ENCODE peak calls at places on chromosomes 5 and 9, in four cellular contexts. One of them, this sample, is unnamed.

GRCh38 chr9:124868511-124869465 is 6.9 kb downstream of the ARPC5L start:
- DNase-seq in A549: peak; percentile 95
- DNase-seq in HepG2: peak; percentile 71
- DNase-seq in K562: peak; percentile 93
- DNase-seq in this sample: peak; percentile 89

GRCh38 chr5:139837711-139838380 is 42.2 kb downstream of the PSD2 start:
- DNase-seq in A549: no peak
- DNase-seq in K562: no peak
- DNase-seq in HepG2: no peak
- DNase-seq in this sample: no peak

GRCh38 chr5:153543959-153544470 is 53.5 kb downstream of the GRIA1 start:
- DNase-seq in K562: no peak
- DNase-seq in HepG2: no peak
- DNase-seq in A549: no peak
- DNase-seq in this sample: no peak

GRCh38 chr9:72294952-72295351 is 70.1 kb downstream of the ZFAND5 start:
- DNase-seq in HepG2: peak; percentile 44
- DNase-seq in A549: peak; percentile 50
- DNase-seq in K562: no peak
- DNase-seq in this sample: no peak

GRCh38 chr5:40499514-40500273 is 180.0 kb upstream of the PTGER4 start:
- DNase-seq in K562: no peak
- DNase-seq in HepG2: no peak
- DNase-seq in A549: no peak
- DNase-seq in this sample: no peak

GRCh38 chr5:9239626-9240025 is 306.2 kb downstream of the SEMA5A start:
- DNase-seq in HepG2: no peak
- DNase-seq in K562: no peak
- DNase-seq in A549: no peak
- DNase-seq in this sample: no peak

GRCh38 chr9:114409103-114409780 is 21.5 kb upstream of the AKNA start:
- DNase-seq in K562: no peak
- DNase-seq in HepG2: no peak
- DNase-seq in A549: no peak
- DNase-seq in this sample: no peak

GRCh38 chr9:22216730-22217160 is 207.6 kb upstream of the CDKN2B start:
- DNase-seq in A549: no peak
- DNase-seq in HepG2: peak; percentile 8
- DNase-seq in K562: no peak
- DNase-seq in this sample: no peak

GRCh38 chr9:133914483-133915342 is 77.4 kb downstream of the VAV2 start:
- DNase-seq in A549: no peak
- DNase-seq in K562: no peak
- DNase-seq in HepG2: peak; percentile 80
- DNase-seq in this sample: no peak

GRCh38 chr5:102971693-102972293 is 148.1 kb downstream of the GIN1 start:
- DNase-seq in A549: peak; percentile 15
- DNase-seq in HepG2: peak; percentile 1
- DNase-seq in K562: no peak
- DNase-seq in this sample: no peak

GRCh38 chr5:57332350-57332749 is 150.3 kb downstream of the ACTBL2 start:
- DNase-seq in A549: no peak
- DNase-seq in K562: no peak
- DNase-seq in HepG2: no peak
- DNase-seq in this sample: no peak

DNA sequence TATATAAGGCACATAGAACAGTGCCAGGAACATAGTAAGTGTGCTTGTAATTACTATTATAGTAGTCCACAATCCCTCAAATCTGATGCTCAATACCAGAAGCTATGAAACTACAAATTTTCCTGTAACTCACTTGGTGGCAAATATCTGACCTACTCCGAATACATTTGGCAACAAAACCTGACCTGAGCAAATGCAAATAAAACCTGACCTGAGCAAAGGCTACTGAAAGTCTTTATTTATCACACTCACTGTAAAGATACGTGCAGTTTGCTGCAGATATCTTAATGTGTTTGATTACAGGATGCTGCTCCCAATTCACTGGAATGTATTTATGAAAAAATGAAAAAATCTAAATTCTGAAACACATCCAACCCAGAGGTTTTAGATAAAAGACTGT is 7.1 kb downstream of the MEGF9 start:
- DNase-seq in A549: no peak
- DNase-seq in K562: no peak
- DNase-seq in HepG2: no peak
- DNase-seq in this sample: no peak
- TF ChIP-seq RNF2 in A549: no peak
- TF ChIP-seq RNF2 in K562: no peak
- TF ChIP-seq RNF2 in HepG2: no peak
- TF ChIP-seq RNF2 in this sample: no peak

DNA sequence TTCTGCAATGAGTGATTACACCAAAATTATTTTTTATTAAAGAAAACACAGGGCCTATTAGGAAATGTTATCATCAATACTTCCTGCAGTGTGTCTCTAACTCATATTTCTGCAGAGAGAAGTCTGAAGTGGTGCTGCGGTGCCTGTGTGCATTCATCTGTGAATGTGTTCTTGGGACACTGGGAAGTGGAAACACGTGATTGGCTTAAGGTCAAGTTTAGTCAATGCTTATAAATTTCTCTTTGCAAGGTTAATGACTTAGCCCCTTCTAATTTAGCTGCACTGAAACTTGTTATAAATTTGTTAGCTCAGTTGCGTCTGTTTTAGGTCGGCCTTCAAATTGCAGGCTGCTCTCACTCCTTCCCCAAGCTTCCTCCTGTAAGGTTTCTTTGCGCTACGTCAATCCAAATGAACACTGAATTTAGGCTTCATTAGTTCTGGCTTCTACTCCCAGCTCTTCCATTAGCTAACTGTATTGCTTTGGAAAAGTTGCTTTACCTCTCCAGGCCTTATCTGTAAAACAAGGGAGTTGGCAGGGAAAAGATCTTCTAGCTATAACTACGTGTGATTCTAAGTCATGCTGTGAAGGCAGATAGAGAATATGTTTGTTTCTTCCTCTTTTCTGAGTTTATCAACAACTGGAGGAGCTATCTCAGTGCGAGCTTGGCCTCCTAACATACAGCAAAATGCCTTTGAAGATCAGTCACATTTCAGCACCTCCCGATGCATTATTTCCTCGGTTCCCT is 341.9 kb downstream of the NFIB start:
- DNase-seq in A549: no peak
- DNase-seq in HepG2: no peak
- DNase-seq in K562: no peak
- DNase-seq in this sample: no peak
- TF ChIP-seq RNF2 in A549: no peak
- TF ChIP-seq RNF2 in HepG2: no peak
- TF ChIP-seq RNF2 in K562: no peak
- TF ChIP-seq RNF2 in this sample: no peak

GRCh38 chr9:129637673-129638439 is 4.1 kb downstream of the ASB6 start:
- DNase-seq in K562: no peak
- DNase-seq in A549: no peak
- DNase-seq in HepG2: no peak
- DNase-seq in this sample: no peak

GRCh38 chr9:129640086-129640870 is 1.7 kb downstream of the ASB6 start:
- DNase-seq in HepG2: no peak
- DNase-seq in A549: no peak
- DNase-seq in K562: no peak
- DNase-seq in this sample: no peak

GRCh38 chr9:129640871-129641750 is 840 bp downstream of the ASB6 start:
- DNase-seq in K562: no peak
- DNase-seq in A549: no peak
- DNase-seq in HepG2: no peak
- DNase-seq in this sample: no peak

GRCh38 chr9:129639034-129639630 is 2.8 kb downstream of the ASB6 start:
- DNase-seq in HepG2: no peak
- DNase-seq in K562: no peak
- DNase-seq in A549: no peak
- DNase-seq in this sample: no peak

DNA sequence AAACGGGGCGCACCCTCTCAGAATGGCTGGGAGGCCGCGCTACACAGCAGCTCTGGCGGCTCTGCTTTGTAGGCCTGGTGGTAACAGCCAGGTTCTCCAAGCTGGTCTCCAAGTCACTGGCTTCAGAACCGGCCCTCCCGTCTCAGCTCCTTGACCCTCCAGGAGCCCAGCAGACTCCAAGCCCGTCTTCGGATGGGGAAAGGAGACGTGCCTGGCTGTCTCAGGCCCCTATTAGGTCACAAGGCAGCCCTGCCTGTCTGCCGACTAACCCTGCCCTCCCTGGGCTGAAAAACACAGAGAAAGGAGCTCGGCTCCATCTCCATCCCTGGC is 2.2 kb downstream of the ASB6 start:
- DNase-seq in HepG2: no peak
- DNase-seq in K562: no peak
- DNase-seq in A549: no peak
- DNase-seq in this sample: no peak
- TF ChIP-seq RNF2 in HepG2: no peak
- TF ChIP-seq RNF2 in K562: no peak
- TF ChIP-seq RNF2 in A549: no peak
- TF ChIP-seq RNF2 in this sample: no peak

DNA sequence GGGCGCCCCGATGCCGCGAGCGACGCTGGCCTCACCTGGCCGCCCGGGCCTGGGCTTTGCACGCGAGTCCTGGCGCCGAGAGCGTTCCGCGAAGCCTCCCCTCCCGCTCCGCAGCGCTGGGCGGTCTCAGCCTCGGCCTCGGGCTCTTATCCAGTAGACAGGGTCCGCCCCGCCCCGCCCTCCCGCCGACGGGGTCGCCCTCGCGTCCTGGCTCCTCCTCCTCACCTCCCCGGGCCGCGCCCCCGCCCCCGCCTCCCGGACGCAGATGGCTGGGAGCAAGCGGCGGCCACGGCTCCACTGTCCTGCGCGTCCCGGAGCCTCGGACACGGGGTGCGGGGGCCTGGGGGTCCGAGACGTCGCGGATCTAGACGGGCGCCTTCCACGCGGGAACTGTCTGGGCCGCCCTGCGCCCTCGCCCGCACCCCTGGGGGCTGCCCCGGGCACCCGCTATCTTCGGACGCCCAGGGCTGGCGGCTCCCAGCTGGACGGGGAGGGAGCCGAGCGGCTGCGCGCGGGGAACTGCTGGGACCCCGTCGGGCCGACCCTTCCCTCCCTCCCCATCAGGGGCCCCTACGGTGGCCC is at the start of gene SLC6A3:
- DNase-seq in K562: peak; percentile 80
- DNase-seq in A549: no peak
- DNase-seq in HepG2: no peak
- DNase-seq in this sample: no peak
- TF ChIP-seq RNF2 in K562: no peak
- TF ChIP-seq RNF2 in A549: no peak
- TF ChIP-seq RNF2 in HepG2: no peak
- TF ChIP-seq RNF2 in this sample: no peak

DNA sequence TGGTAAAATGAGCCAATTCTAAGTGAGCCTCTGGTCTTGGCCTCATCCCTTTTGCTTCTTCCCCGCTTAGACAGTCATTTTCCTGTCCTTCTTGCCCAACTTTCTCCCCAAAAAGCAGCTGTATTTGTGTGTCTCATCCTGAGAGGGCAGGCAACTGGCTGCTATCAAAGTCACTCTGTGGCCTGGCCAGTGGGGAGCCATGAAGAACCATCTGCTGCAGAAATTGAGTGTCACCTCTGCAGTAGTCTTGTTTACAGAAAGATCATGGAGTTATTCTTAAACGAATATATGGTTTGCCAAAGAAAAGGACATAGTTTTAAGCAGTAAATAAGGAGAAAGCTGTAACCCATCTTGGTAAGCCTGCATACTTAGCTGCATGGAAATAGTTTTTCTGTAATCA is 233.6 kb upstream of the ELAVL2 start:
- DNase-seq in K562: no peak
- DNase-seq in HepG2: no peak
- DNase-seq in A549: no peak
- DNase-seq in this sample: no peak
- TF ChIP-seq RNF2 in K562: no peak
- TF ChIP-seq RNF2 in HepG2: no peak
- TF ChIP-seq RNF2 in A549: no peak
- TF ChIP-seq RNF2 in this sample: no peak

DNA sequence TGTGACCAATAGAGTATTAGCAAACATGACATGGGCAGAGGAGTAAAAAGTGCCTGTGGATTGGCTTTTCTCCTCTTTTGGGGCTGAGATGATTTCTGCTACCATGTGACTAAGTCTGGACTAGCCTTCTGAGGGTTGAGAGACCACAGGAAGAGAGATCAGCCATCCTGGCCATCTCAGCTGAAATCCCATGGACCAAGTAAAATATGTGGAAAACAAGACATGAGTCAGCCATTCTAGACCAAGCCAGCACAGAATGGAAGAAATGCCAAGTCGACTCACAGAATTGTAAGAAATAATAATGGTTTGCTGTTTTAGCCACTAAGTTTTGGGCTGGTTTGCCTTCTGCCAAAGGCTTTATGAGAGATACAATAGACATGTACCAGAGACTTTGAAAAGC is 377.8 kb downstream of the CHSY3 start:
- DNase-seq in HepG2: no peak
- DNase-seq in A549: no peak
- DNase-seq in K562: no peak
- DNase-seq in this sample: no peak
- TF ChIP-seq RNF2 in HepG2: no peak
- TF ChIP-seq RNF2 in A549: no peak
- TF ChIP-seq RNF2 in K562: no peak
- TF ChIP-seq RNF2 in this sample: no peak